ENCODE peak calls at places on chromosomes 2 and 18, in nine cellular contexts. Q, V, A, C, Z, Y, X, S and J are unnamed samples.

GRCh38 chr2:208792766-208793165 is 386.2 kb downstream of the PTH2R start:
- DNase-seq in X (no peak), C (no peak), Y (no peak), A (no peak), Q (no peak), V (no peak), S (no peak), Z (no peak), J (no peak)

GRCh38 chr2:74086001-74086400 is 61.7 kb downstream of the BOLA3 start:
- DNase-seq in Y (no peak), Z (no peak), S (no peak), X (no peak), C (no peak), Q (no peak), V (no peak), A (no peak), J (peak)

GRCh38 chr18:43420950-43421349 is 143.7 kb upstream of the SYT4 start:
- DNase-seq in X (no peak), Y (no peak), V (no peak), Z (no peak), C (no peak), A (no peak), S (no peak), Q (no peak), J (no peak)

GRCh38 chr2:173607601-173608311 is 253.1 kb downstream of the CDCA7 start:
- DNase-seq in V (no peak), S (no peak), X (no peak), A (no peak), Q (no peak), Z (no peak), Y (no peak), C (no peak), J (no peak)

GRCh38 chr2:104177179-104177578 is 676.7 kb upstream of the POU3F3 start:
- DNase-seq in C (no peak), Q (no peak), V (no peak), S (no peak), Z (no peak), Y (no peak), A (no peak), X (no peak), J (no peak)

GRCh38 chr2:9812945-9813311 is 30.3 kb upstream of the TAF1B start:
- DNase-seq in Z (no peak), Q (no peak), C (no peak), Y (no peak), S (no peak), V (no peak), A (no peak), X (no peak), J (no peak)

GRCh38 chr18:3671181-3671580 is 221.2 kb downstream of the TGIF1 start:
- DNase-seq in C (no peak), A (no peak), Y (no peak), Z (no peak), V (no peak), S (no peak), X (no peak), Q (no peak), J (no peak)

GRCh38 chr18:43236921-43237320 is 40.4 kb downstream of the SYT4 start:
- DNase-seq in A (no peak), V (no peak), Y (no peak), X (no peak), Z (no peak), C (no peak), S (peak), Q (no peak), J (no peak)

GRCh38 chr2:240720686-240721595 is 29.3 kb downstream of the AQP12A start:
- DNase-seq in S (no peak), Q (no peak), Y (no peak), X (no peak), A (no peak), Z (no peak), C (no peak), V (no peak), J (no peak)

GRCh38 chr2:88857951-88858406 is 166.5 kb downstream of the RPIA start:
- DNase-seq in S (peak), V (peak), Z (no peak), C (no peak), X (no peak), A (no peak), Q (no peak), Y (peak), J (no peak)

GRCh38 chr2:24559714-24560113 is 68.7 kb downstream of the NCOA1 start:
- DNase-seq in Y (no peak), X (no peak), C (no peak), V (no peak), Q (no peak), S (peak), A (no peak), Z (peak), J (no peak)

GRCh38 chr18:58044370-58045264 is 591 bp downstream of the NEDD4L start:
- DNase-seq in Q (peak), A (peak), Y (peak), V (peak), C (no peak), X (peak), Z (no peak), S (peak), J (no peak)

GRCh38 chr2:100235581-100235980 is 86.7 kb downstream of the LONRF2 start:
- DNase-seq in V (no peak), C (no peak), Q (no peak), Y (no peak), S (no peak), Z (no peak), X (no peak), A (no peak), J (peak)

GRCh38 chr2:107168141-107168540 is 282.2 kb upstream of the ST6GAL2 start:
- DNase-seq in Z (no peak), V (no peak), S (no peak), C (no peak), Y (no peak), A (no peak), Q (no peak), X (no peak), J (no peak)

GRCh38 chr2:72745679-72746368 is 80.0 kb downstream of the EXOC6B start:
- DNase-seq in Q (peak), A (no peak), V (peak), Y (peak), Z (peak), C (peak), X (no peak), S (peak), J (no peak)

GRCh38 chr2:45964226-45964841 is 312.9 kb downstream of the PRKCE start:
- DNase-seq in A (peak), S (peak), Q (no peak), X (peak), Z (peak), C (peak), V (no peak), Y (peak), J (peak)

DNA sequence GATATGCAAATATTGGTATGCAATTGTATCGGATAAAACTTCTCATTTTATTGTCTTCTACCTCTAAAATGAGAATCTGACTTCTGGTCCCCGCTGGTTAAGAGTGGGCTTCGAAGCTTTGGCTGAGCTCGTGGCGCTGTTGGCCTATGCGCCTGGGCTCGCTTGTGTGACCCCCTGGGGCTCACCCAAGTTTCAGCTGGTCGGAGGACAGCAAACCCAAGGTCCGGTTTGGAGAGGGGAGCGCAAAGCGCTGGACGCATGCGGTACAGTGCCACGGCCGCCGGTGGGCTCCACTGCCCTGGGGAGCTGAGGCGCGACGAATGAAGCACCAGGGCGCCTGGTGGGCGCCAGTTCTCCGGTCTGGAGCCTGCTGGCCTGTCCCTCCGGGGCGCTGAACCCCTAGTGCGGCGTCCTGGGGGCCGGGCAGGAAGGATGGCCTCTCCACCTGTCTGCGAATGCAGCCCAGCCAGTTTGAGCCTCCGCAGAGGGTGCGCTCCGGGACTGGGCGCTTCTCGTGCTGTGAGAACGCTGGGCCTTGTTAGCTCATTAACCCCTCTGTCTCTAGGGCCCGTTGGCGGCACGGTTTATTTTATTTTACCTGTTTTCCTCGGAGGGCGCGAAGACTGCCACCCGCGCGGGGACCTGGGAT is 10.3 kb downstream of the MEIS1 start:
- DNase-seq in S (no peak), A (no peak), Q (no peak), Z (no peak), V (no peak), Y (no peak), C (no peak), X (no peak), J (no peak)
- TF ChIP-seq CTCF in S (no peak), A (no peak), Q (no peak), Z (peak), V (no peak), Y (no peak), C (peak), X (no peak), J (no peak)

DNA sequence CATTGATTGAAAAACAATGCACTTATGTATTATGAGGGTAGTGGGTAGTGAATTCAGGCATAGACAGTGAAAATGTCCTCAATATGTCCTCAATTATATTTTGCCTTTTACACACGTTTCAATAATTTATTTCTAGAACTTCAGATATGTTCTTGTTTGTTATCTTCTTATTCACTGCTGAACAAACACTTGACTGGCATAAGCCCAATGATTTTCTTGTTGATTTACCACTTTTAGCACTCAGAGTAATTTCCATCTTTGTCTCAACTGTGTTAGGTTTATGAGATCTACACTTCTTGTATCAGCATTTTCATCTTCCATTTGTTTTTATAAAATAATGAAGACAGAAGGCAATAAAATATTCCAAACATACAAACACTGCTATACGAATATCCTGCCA is 61.8 kb upstream of the DCC start:
- DNase-seq in X (no peak), A (no peak), Y (no peak), Q (no peak), C (no peak), Z (no peak), V (no peak), S (no peak), J (no peak)
- TF ChIP-seq CTCF in X (no peak), A (no peak), Y (no peak), Q (no peak), C (no peak), Z (no peak), V (no peak), S (no peak), J (no peak)

GRCh38 chr2:127423880-127424279 is 5.7 kb downstream of the PROC start:
- DNase-seq in Q (no peak), C (no peak), A (no peak), V (no peak), S (no peak), Y (no peak), Z (no peak), X (no peak), J (no peak)

GRCh38 chr2:127423476-127423840 is 5.2 kb downstream of the PROC start:
- DNase-seq in V (no peak), Y (peak), A (peak), X (no peak), C (no peak), Q (no peak), S (no peak), Z (no peak), J (peak)

GRCh38 chr2:127421871-127422618 is 3.8 kb downstream of the PROC start:
- DNase-seq in Q (no peak), Y (no peak), A (peak), Z (no peak), S (no peak), V (no peak), C (no peak), X (no peak), J (peak)

GRCh38 chr2:127421116-127421800 is 3.0 kb downstream of the PROC start:
- DNase-seq in S (no peak), A (no peak), V (no peak), C (no peak), Y (no peak), Q (no peak), X (no peak), Z (no peak), J (peak)

GRCh38 chr2:127422631-127423475 is 4.6 kb downstream of the PROC start:
- DNase-seq in S (no peak), C (no peak), X (no peak), Y (peak), Q (no peak), V (peak), A (peak), Z (no peak), J (peak)
- TF ChIP-seq CTCF in S (no peak), C (no peak), X (no peak), Y (no peak), Q (no peak), V (no peak), A (no peak), Z (no peak), J (no peak)

DNA sequence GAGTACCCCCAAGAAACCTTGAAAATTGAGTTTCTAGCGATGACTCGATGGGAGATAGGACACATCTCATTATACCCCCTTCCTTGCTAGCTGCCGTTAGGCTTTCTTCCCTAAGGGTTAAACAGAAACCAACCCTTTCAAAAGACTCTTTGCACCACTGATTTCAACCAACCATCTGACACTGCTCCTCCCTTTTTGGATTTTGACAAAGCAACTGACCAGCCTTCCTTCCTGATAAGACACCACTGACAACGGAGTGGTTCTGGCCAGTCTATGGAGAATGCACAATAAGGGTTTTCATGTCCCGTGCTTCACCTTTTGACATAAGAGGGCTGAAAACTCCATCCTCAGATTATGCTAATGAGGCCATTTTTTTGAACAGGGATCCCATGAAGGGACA is 52.6 kb upstream of the SLC35F5 start:
- DNase-seq in Y (no peak), S (no peak), C (no peak), Z (no peak), X (no peak), Q (no peak), V (no peak), A (no peak), J (no peak)
- TF ChIP-seq CTCF in Y (no peak), S (no peak), C (no peak), Z (no peak), X (no peak), Q (no peak), V (no peak), A (no peak), J (no peak)

DNA sequence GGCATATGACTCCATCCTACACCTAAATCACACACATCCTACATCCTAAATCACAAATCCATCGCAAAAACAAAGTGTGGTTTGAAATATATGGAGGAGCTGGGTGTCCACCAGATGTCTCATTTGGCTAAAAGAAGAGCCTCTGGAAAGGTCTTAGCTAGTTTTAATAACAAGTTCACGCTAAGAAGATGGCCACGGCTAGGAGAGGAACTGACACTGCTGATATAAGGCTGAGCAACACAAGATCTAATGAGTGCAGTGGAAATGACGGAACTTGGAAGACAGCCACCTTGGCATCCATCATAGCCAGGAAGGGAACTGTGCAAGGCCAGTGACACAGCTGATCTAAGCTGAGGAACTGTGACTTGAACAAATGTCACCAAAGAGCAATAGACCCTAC is 60.0 kb upstream of the AGAP1 start:
- DNase-seq in C (no peak), Q (peak), Z (peak), Y (no peak), A (peak), X (peak), S (peak), V (no peak), J (no peak)
- TF ChIP-seq CTCF in C (no peak), Q (peak), Z (peak), Y (no peak), A (no peak), X (no peak), S (no peak), V (no peak), J (no peak)